ENCODE peak calls at places on chromosomes 2 and 18, in seven cellular contexts. R is brain microvascular endothelial cell; U is cardiac fibroblast; G is activated CD4-positive, alpha-beta T cell treated with anti-CD3 and anti-CD28 coated beads, Interleukin-2, amount 50 U/mL, for 4 hours; A is KG1; Z is aorta; Q is left cardiac atrium. B is an unnamed sample.

GRCh38 chr2:239704737-239705136 is 303.9 kb upstream of the HDAC4 start:
- DNase-seq in U (no peak), A (no peak), Z (peak), G (no peak), Q (no peak), R (no peak), B (peak)

GRCh38 chr18:5964996-5965395 is 69.7 kb upstream of the TMEM200C start:
- DNase-seq in A (no peak), G (no peak), U (no peak), Q (no peak), Z (no peak), R (no peak), B (no peak)

GRCh38 chr2:236731767-236732580 is 162.3 kb downstream of the ACKR3 start:
- DNase-seq in U (peak), G (no peak), Z (peak), R (no peak), A (no peak), Q (peak), B (peak)

GRCh38 chr18:58819051-58819450 is 45.6 kb upstream of the ZNF532 start:
- DNase-seq in G (no peak), Q (no peak), R (no peak), U (no peak), A (no peak), Z (no peak), B (no peak)

GRCh38 chr2:214376631-214377624 is 33.9 kb upstream of the VWC2L start:
- DNase-seq in A (no peak), R (peak), U (no peak), Q (no peak), Z (no peak), G (no peak), B (no peak)

GRCh38 chr2:200040251-200040650 is 84.9 kb downstream of the MAIP1 start:
- DNase-seq in U (no peak), A (no peak), G (no peak), R (no peak), Q (no peak), Z (no peak), B (no peak)

GRCh38 chr2:121099329-121100318 is 185.4 kb downstream of the TFCP2L1 start:
- DNase-seq in U (no peak), Q (no peak), Z (no peak), A (no peak), G (no peak), R (no peak), B (no peak)

GRCh38 chr2:100882645-100883613 is 63.0 kb downstream of the NPAS2 start:
- DNase-seq in R (no peak), U (no peak), Q (no peak), G (no peak), A (no peak), Z (no peak), B (no peak)

GRCh38 chr2:10712186-10712809 is 9.1 kb upstream of the ATP6V1C2 start:
- DNase-seq in Q (no peak), A (no peak), Z (no peak), U (no peak), G (no peak), R (no peak), B (no peak)

GRCh38 chr2:159785195-159785594 is 12.8 kb downstream of the CD302 start:
- DNase-seq in Z (no peak), U (no peak), R (no peak), Q (no peak), G (no peak), A (no peak), B (no peak)

GRCh38 chr2:179251865-179252264 is 12.8 kb downstream of the SESTD1 start:
- DNase-seq in R (no peak), Z (no peak), U (no peak), A (no peak), Q (no peak), G (no peak), B (no peak)

GRCh38 chr2:41572154-41572553 is 475.7 kb upstream of the PKDCC start:
- DNase-seq in Q (no peak), A (no peak), Z (no peak), U (no peak), G (no peak), R (no peak), B (no peak)

B was measured in sciatic nerve.